ENCODE peak calls at places on chromosomes 7 and 10, in nine cellular contexts. M, I, J, Q, Z, E, R, T and C are unnamed samples.

GRCh38 chr10:132912685-132913558 is 29.4 kb downstream of the CFAP46 start:
- DNase-seq in M (peak), I (peak), J (no peak), Q (no peak), Z (peak), E (no peak), R (no peak), T (no peak), C (no peak)

GRCh38 chr7:105826143-105826542 is 50.3 kb downstream of the ATXN7L1 start:
- DNase-seq in M (no peak), I (no peak), J (no peak), Q (no peak), Z (no peak), E (no peak), R (no peak), T (no peak), C (no peak)

GRCh38 chr7:85186521-85187241 is at the start of gene SEMA3D:
- DNase-seq in M (peak), I (peak), J (peak), Q (no peak), Z (peak), E (peak), R (peak), T (peak), C (peak)

GRCh38 chr10:129968020-129968861 is 4.2 kb upstream of the EBF3 start:
- DNase-seq in M (peak), I (peak), J (no peak), Q (no peak), Z (no peak), E (no peak), R (no peak), T (no peak), C (no peak)

GRCh38 chr7:28682136-28682535 is 269.8 kb downstream of the CREB5 start:
- DNase-seq in M (no peak), I (no peak), J (no peak), Q (no peak), Z (no peak), E (no peak), R (no peak), T (no peak), C (no peak)

GRCh38 chr7:64494912-64495461 is 67.9 kb downstream of the ZNF680 start:
- DNase-seq in M (no peak), I (no peak), J (no peak), Q (no peak), Z (no peak), E (no peak), R (no peak), T (no peak), C (no peak)

GRCh38 chr7:134669845-134670373 is 23.3 kb downstream of the BPGM start:
- DNase-seq in M (peak), I (peak), J (peak), Q (peak), Z (no peak), E (peak), R (peak), T (peak), C (no peak)

GRCh38 chr10:131921191-131921590 is 20.4 kb downstream of the PPP2R2D start:
- DNase-seq in M (no peak), I (peak), J (no peak), Q (no peak), Z (no peak), E (no peak), R (no peak), T (no peak), C (no peak)

GRCh38 chr7:95583834-95584621 is 12.3 kb downstream of the PDK4 start:
- DNase-seq in M (no peak), I (no peak), J (no peak), Q (no peak), Z (no peak), E (no peak), R (no peak), T (no peak), C (no peak)

GRCh38 chr7:44431091-44431608 is 59.3 kb downstream of the NUDCD3 start:
- DNase-seq in M (no peak), I (no peak), J (no peak), Q (peak), Z (no peak), E (no peak), R (no peak), T (no peak), C (no peak)

GRCh38 chr10:104391969-104392296 is 38.3 kb downstream of the CFAP58 start:
- DNase-seq in M (no peak), I (no peak), J (no peak), Q (no peak), Z (no peak), E (no peak), R (no peak), T (no peak), C (no peak)

GRCh38 chr10:117424789-117425649 is 49.8 kb upstream of the PDZD8 start:
- DNase-seq in M (no peak), I (no peak), J (no peak), Q (no peak), Z (no peak), E (no peak), R (no peak), T (no peak), C (no peak)

GRCh38 chr7:117251687-117252086 is 71.2 kb downstream of the WNT2 start:
- DNase-seq in M (no peak), I (no peak), J (peak), Q (no peak), Z (no peak), E (no peak), R (no peak), T (no peak), C (no peak)

GRCh38 chr10:121658611-121659010 is 60.4 kb upstream of the FGFR2 start:
- DNase-seq in M (no peak), I (no peak), J (no peak), Q (no peak), Z (no peak), E (no peak), R (no peak), T (no peak), C (no peak)

GRCh38 chr7:101549734-101550133 is 79.4 kb downstream of the MYL10 start:
- DNase-seq in M (no peak), I (peak), J (no peak), Q (no peak), Z (peak), E (no peak), R (no peak), T (no peak), C (no peak)

GRCh38 chr10:108393111-108393510 is 1228.6 kb upstream of the SORCS1 start:
- DNase-seq in M (no peak), I (no peak), J (peak), Q (no peak), Z (no peak), E (no peak), R (no peak), T (no peak), C (no peak)

GRCh38 chr7:25854608-25855497 is 297.1 kb upstream of the NFE2L3 start:
- DNase-seq in M (peak), I (peak), J (peak), Q (peak), Z (no peak), E (no peak), R (peak), T (peak), C (no peak)

DNA sequence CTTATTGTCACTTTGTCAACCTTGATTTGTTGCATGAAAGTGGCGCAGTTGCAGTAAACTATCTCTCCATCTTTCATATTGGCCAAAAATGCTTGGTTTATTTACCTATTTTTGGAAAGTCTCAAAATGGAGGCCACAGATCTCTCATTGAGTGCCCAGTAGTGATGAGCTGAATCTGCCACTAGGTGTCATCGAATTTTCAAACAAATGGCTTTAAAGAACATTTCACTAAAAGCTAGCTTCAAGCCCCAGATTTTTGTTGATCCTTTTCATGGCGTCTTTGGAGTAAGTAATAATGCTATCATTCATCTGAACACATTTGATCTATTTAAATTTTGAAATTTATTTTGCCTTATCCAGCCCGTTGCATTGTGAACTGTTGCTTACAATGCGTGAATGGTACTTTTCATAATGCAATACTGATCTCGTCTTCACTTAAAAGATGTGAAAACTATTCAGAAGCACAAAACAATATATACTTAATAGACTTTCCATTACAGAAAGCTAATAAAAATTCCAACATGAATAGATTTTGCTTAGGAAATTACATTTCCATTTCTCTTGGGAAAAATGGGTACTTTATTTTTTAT is 236.2 kb downstream of the DNAJB9 start:
- DNase-seq in M (no peak), I (no peak), J (peak), Q (peak), Z (no peak), E (peak), R (peak), T (peak), C (no peak)
- TF ChIP-seq CTCF in M (peak), I (peak), J (peak), Q (peak), Z (peak), E (peak), R (peak), T (peak), C (peak)

GRCh38 chr10:61606971-61607907 is 55.5 kb upstream of the CABCOCO1 start:
- DNase-seq in M (no peak), I (no peak), J (no peak), Q (peak), Z (no peak), E (no peak), R (peak), T (no peak), C (no peak)
- TF ChIP-seq CTCF in M (peak), I (peak), J (peak), Q (peak), Z (peak), E (peak), R (peak), T (no peak), C (no peak)

DNA sequence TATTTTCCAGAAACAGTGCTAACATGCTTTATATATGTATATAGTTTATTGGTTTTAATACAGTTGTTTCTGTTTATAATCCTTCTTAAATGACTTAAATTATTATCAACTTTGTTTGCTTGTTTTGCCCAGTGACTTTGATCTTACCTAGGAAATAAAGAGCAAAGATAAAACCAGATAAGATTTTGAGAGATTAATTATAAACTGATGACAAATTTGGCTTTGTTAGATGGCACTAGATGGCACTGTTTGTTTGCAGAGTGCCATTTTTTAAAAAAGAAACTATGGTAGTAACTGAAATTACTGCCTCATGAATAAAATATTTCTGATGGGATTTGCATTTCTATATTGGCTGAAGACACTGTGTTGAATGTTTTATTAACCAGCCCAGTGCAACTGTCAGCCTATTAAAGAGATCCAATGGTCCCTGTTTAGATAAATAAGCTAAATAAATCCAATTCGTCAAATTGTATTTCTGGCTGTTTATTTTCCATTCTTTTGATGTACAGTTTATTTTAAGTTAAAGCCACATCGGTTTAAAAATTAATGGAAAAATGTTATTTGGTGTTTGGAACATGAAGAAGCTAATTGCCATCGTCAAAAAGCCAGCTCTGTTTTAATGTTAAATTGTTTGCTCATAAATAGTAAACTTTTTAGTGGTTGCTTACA is 28.7 kb downstream of the VTI1A start:
- DNase-seq in M (no peak), I (no peak), J (no peak), Q (no peak), Z (no peak), E (no peak), R (no peak), T (no peak), C (no peak)
- TF ChIP-seq CTCF in M (peak), I (peak), J (peak), Q (peak), Z (peak), E (peak), R (peak), T (no peak), C (peak)

GRCh38 chr10:50440489-50440888 is 183.3 kb downstream of the SGMS1 start:
- DNase-seq in M (no peak), I (no peak), J (no peak), Q (no peak), Z (no peak), E (no peak), R (no peak), T (no peak), C (no peak)

GRCh38 chr10:50437248-50437647 is 185.9 kb upstream of the ASAH2 start:
- DNase-seq in M (no peak), I (no peak), J (no peak), Q (no peak), Z (no peak), E (no peak), R (no peak), T (no peak), C (no peak)

GRCh38 chr10:50439806-50440205 is 183.9 kb downstream of the SGMS1 start:
- DNase-seq in M (no peak), I (no peak), J (peak), Q (no peak), Z (no peak), E (no peak), R (no peak), T (no peak), C (no peak)

GRCh38 chr10:50438049-50438936 is 185.5 kb downstream of the SGMS1 start:
- DNase-seq in M (no peak), I (no peak), J (no peak), Q (no peak), Z (no peak), E (no peak), R (no peak), T (peak), C (no peak)

GRCh38 chr10:50439187-50439586 is 184.6 kb downstream of the SGMS1 start:
- DNase-seq in M (no peak), I (no peak), J (no peak), Q (no peak), Z (no peak), E (no peak), R (no peak), T (no peak), C (no peak)
- TF ChIP-seq CTCF in M (no peak), I (no peak), J (no peak), Q (no peak), Z (no peak), E (no peak), R (no peak), T (no peak), C (no peak)

GRCh38 chr10:91477236-91477635 is 67.1 kb downstream of the HECTD2 start:
- DNase-seq in M (no peak), I (no peak), J (no peak), Q (no peak), Z (no peak), E (no peak), R (no peak), T (no peak), C (no peak)

GRCh38 chr10:91474009-91474408 is 63.9 kb downstream of the HECTD2 start:
- DNase-seq in M (no peak), I (no peak), J (no peak), Q (no peak), Z (no peak), E (no peak), R (no peak), T (no peak), C (no peak)

GRCh38 chr10:91479583-91479982 is 69.4 kb downstream of the HECTD2 start:
- DNase-seq in M (no peak), I (no peak), J (no peak), Q (no peak), Z (no peak), E (no peak), R (no peak), T (no peak), C (no peak)
- TF ChIP-seq CTCF in M (no peak), I (no peak), J (no peak), Q (no peak), Z (no peak), E (no peak), R (no peak), T (no peak), C (no peak)

GRCh38 chr7:200290-200689 is 7.9 kb downstream of the FAM20C start:
- DNase-seq in M (no peak), I (no peak), J (no peak), Q (no peak), Z (no peak), E (no peak), R (no peak), T (no peak), C (no peak)
- TF ChIP-seq CTCF in M (no peak), I (no peak), J (no peak), Q (no peak), Z (no peak), E (no peak), R (no peak), T (no peak), C (no peak)

DNA sequence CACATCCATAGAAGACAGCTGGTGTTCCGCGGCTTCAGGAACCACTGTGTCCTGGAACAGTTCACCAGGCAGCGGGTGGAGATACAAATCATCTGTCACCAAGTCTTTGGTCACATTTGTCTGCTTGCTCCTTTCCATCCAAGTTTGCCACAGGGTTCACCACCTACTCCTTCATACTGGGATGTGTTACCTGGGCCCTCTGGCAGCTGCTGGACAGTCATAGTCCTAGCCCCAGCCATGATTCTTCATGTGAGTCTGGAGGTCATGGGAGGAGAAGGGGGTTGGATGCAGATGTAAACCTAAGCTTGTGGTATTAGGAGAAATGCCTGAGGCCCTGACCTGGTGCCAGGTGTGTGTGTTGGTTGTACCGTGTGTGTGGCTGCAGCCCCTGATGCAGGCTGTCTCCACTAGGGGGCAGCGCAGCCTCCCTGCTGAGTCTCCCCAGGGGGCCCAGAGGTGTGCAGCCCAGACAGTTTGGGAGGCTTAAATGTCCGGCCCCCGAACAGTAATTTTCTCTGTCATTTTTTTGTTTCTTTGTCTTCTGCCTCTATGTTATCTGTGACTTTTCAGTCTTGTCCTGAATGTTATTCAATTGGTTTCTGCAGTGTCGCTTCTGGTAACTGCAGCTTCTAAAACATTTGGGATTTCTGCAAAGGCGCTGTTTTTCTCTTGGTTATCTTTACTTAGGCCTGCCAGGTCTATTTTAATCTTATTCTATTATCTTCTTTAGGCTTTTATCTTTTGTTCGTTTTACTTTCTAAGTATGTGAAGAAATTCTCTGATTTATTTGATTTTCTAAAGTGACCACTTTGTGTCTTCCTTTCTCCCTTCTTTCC is 14.8 kb downstream of the NPS start:
- DNase-seq in M (no peak), I (no peak), J (no peak), Q (peak), Z (peak), E (no peak), R (peak), T (peak), C (no peak)
- TF ChIP-seq CTCF in M (peak), I (no peak), J (no peak), Q (peak), Z (peak), E (peak), R (peak), T (peak), C (peak)

GRCh38 chr10:100183482-100183881 is 2.3 kb downstream of the ERLIN1 start:
- DNase-seq in M (no peak), I (no peak), J (no peak), Q (peak), Z (no peak), E (no peak), R (no peak), T (peak), C (no peak)

GRCh38 chr10:100186253-100186780 is 488 bp upstream of the ERLIN1 start:
- DNase-seq in M (peak), I (peak), J (no peak), Q (no peak), Z (peak), E (no peak), R (no peak), T (peak), C (no peak)

GRCh38 chr10:100184426-100185219 is 1.2 kb downstream of the ERLIN1 start:
- DNase-seq in M (no peak), I (no peak), J (no peak), Q (peak), Z (no peak), E (no peak), R (peak), T (peak), C (no peak)

GRCh38 chr10:100186813-100187212 is 984 bp upstream of the ERLIN1 start:
- DNase-seq in M (peak), I (no peak), J (no peak), Q (peak), Z (peak), E (no peak), R (peak), T (peak), C (peak)

GRCh38 chr10:100185364-100186252 is at the start of gene ERLIN1:
- DNase-seq in M (peak), I (peak), J (peak), Q (peak), Z (peak), E (peak), R (peak), T (peak), C (peak)
- TF ChIP-seq CTCF in M (no peak), I (no peak), J (no peak), Q (peak), Z (no peak), E (no peak), R (no peak), T (no peak), C (no peak)

GRCh38 chr7:129401968-129402860 is 32.0 kb upstream of the STRIP2 start:
- DNase-seq in M (no peak), I (no peak), J (no peak), Q (peak), Z (no peak), E (no peak), R (no peak), T (peak), C (no peak)
- TF ChIP-seq CTCF in M (peak), I (no peak), J (no peak), Q (peak), Z (no peak), E (no peak), R (peak), T (no peak), C (no peak)